ENCODE peak calls at places on chromosomes 4 and X, in four cellular contexts. One of them, this sample, is unnamed.

GRCh38 chrX:115259238-115259875 is 25.5 kb upstream of the LRCH2 start:
- DNase-seq in heart left ventricle: no peak
- DNase-seq in T-helper 17 cell: no peak
- DNase-seq in tibial artery: no peak
- DNase-seq in this sample: no peak

GRCh38 chr4:110589297-110589696 is 33.6 kb downstream of the PITX2 start:
- DNase-seq in heart left ventricle: no peak
- DNase-seq in T-helper 17 cell: no peak
- DNase-seq in tibial artery: no peak
- DNase-seq in this sample: no peak

GRCh38 chr4:48093949-48094550 is 40.0 kb downstream of the TXK start:
- DNase-seq in heart left ventricle: no peak
- DNase-seq in T-helper 17 cell: no peak
- DNase-seq in tibial artery: no peak
- DNase-seq in this sample: no peak

GRCh38 chr4:6354119-6354518 is 84.5 kb downstream of the WFS1 start:
- DNase-seq in heart left ventricle: no peak
- DNase-seq in T-helper 17 cell: no peak
- DNase-seq in tibial artery: no peak
- DNase-seq in this sample: no peak

GRCh38 chrX:13581554-13581953 is 12.2 kb downstream of the EGFL6 start:
- DNase-seq in heart left ventricle: no peak
- DNase-seq in T-helper 17 cell: no peak
- DNase-seq in tibial artery: no peak
- DNase-seq in this sample: no peak

GRCh38 chr4:38188136-38188535 is 227.9 kb downstream of the PTTG2 start:
- DNase-seq in heart left ventricle: no peak
- DNase-seq in T-helper 17 cell: no peak
- DNase-seq in tibial artery: no peak
- DNase-seq in this sample: no peak

GRCh38 chr4:173516621-173517612 is 13.1 kb downstream of the HAND2 start:
- DNase-seq in heart left ventricle: no peak
- DNase-seq in T-helper 17 cell: no peak
- DNase-seq in tibial artery: peak; percentile 68
- DNase-seq in this sample: no peak

GRCh38 chr4:56410247-56410646 is 23.0 kb upstream of the AASDH start:
- DNase-seq in heart left ventricle: no peak
- DNase-seq in T-helper 17 cell: no peak
- DNase-seq in tibial artery: no peak
- DNase-seq in this sample: peak; percentile 4

GRCh38 chrX:145881175-145881867 is 63.7 kb downstream of the SLITRK2 start:
- DNase-seq in heart left ventricle: no peak
- DNase-seq in T-helper 17 cell: no peak
- DNase-seq in tibial artery: no peak
- DNase-seq in this sample: no peak

GRCh38 chrX:17559728-17560379 is 177.4 kb upstream of the SCML1 start:
- DNase-seq in heart left ventricle: no peak
- DNase-seq in T-helper 17 cell: no peak
- DNase-seq in tibial artery: peak; percentile 66
- DNase-seq in this sample: peak; percentile 55

GRCh38 chrX:45845142-45845541 is 644.5 kb upstream of the DIPK2B start:
- DNase-seq in heart left ventricle: no peak
- DNase-seq in T-helper 17 cell: no peak
- DNase-seq in tibial artery: no peak
- DNase-seq in this sample: no peak

GRCh38 chrX:133561251-133561650 is 146.0 kb upstream of the GPC4 start:
- DNase-seq in heart left ventricle: no peak
- DNase-seq in T-helper 17 cell: no peak
- DNase-seq in tibial artery: no peak
- DNase-seq in this sample: no peak

GRCh38 chr4:23697001-23697528 is 192.8 kb downstream of the PPARGC1A start:
- DNase-seq in heart left ventricle: no peak
- DNase-seq in T-helper 17 cell: no peak
- DNase-seq in tibial artery: no peak
- DNase-seq in this sample: no peak

GRCh38 chr4:15425520-15425919 is 2.3 kb upstream of the C1QTNF7 start:
- DNase-seq in heart left ventricle: no peak
- DNase-seq in T-helper 17 cell: no peak
- DNase-seq in tibial artery: no peak
- DNase-seq in this sample: no peak

GRCh38 chrX:40471965-40472648 is 108.7 kb upstream of the ATP6AP2 start:
- DNase-seq in heart left ventricle: no peak
- DNase-seq in T-helper 17 cell: no peak
- DNase-seq in tibial artery: no peak
- DNase-seq in this sample: no peak

GRCh38 chrX:100895365-100896075 is 21.4 kb upstream of the NOX1 start:
- DNase-seq in heart left ventricle: no peak
- DNase-seq in T-helper 17 cell: no peak
- DNase-seq in tibial artery: no peak
- DNase-seq in this sample: no peak

GRCh38 chrX:49190783-49191032 is 4.5 kb upstream of the PRICKLE3 start:
- DNase-seq in heart left ventricle: no peak
- DNase-seq in T-helper 17 cell: no peak
- DNase-seq in tibial artery: no peak
- DNase-seq in this sample: no peak

GRCh38 chrX:106246511-106246910 is 78.4 kb downstream of the PWWP3B start:
- DNase-seq in heart left ventricle: no peak
- DNase-seq in T-helper 17 cell: no peak
- DNase-seq in tibial artery: no peak
- DNase-seq in this sample: no peak

GRCh38 chr4:35087216-35087615 is 1157.1 kb downstream of the ARAP2 start:
- DNase-seq in heart left ventricle: no peak
- DNase-seq in T-helper 17 cell: no peak
- DNase-seq in tibial artery: no peak
- DNase-seq in this sample: no peak

GRCh38 chr4:10259976-10260375 is 143.4 kb upstream of the WDR1 start:
- DNase-seq in heart left ventricle: no peak
- DNase-seq in T-helper 17 cell: no peak
- DNase-seq in tibial artery: no peak
- DNase-seq in this sample: no peak

DNA sequence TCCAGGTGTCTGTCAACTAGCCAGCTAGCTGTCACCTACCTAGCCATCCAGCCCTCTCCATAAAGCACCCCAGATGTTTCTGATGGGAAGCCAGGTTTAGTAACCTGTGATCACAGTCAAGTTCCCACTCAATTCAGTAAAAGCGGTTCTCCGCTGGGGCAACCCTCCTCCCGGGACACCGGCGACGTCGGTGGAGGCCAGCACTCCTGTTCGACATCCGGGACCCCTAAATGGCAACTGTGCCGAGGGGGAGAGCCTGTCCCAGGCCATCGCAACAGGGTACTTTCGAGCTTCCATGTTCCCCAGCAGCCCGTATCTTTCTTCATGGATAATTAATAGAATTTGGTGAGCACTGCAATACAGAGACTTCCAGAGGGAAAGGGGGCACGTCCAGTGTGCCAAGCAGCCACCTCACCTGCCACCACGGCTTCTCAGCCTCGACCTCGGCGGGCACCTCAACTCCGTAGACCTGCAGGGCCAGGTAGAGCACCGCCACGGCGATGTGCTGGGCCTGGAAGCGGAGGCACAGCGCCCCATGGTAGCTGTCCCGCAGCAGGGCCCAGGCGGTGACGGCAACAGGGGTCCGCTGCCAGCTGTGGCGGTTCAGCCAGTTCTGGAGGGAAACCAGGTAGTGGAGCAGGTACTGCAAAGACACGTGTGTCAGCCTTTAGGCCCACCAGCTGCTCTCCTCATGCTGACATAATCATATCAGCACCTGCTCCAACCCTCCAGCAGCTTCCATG is 6.7 kb downstream of the CCNQ start:
- DNase-seq in heart left ventricle: no peak
- DNase-seq in T-helper 17 cell: no peak
- DNase-seq in tibial artery: no peak
- DNase-seq in this sample: no peak
- H3K9me3 ChIP-seq in heart left ventricle: no peaks in the 10 kb centered on the region
- H3K9me3 ChIP-seq in T-helper 17 cell: no peaks in the 10 kb centered on the region
- H3K9me3 ChIP-seq in tibial artery: peaks cover 2% of the 10 kb centered on the region
- H3K9me3 ChIP-seq in this sample: no peaks in the 10 kb centered on the region

GRCh38 chr4:19521151-19521550 is 730.6 kb upstream of the SLIT2 start:
- DNase-seq in heart left ventricle: no peak
- DNase-seq in T-helper 17 cell: no peak
- DNase-seq in tibial artery: no peak
- DNase-seq in this sample: no peak
- H3K9me3 ChIP-seq in heart left ventricle: no peaks in the 10 kb centered on the region
- H3K9me3 ChIP-seq in T-helper 17 cell: no peaks in the 10 kb centered on the region
- H3K9me3 ChIP-seq in tibial artery: no peaks in the 10 kb centered on the region
- H3K9me3 ChIP-seq in this sample: no peaks in the 10 kb centered on the region

GRCh38 chrX:70087857-70088256 is 25.6 kb downstream of the OTUD6A start:
- DNase-seq in heart left ventricle: no peak
- DNase-seq in T-helper 17 cell: no peak
- DNase-seq in tibial artery: no peak
- DNase-seq in this sample: no peak
- H3K9me3 ChIP-seq in heart left ventricle: no peaks in the 10 kb centered on the region
- H3K9me3 ChIP-seq in T-helper 17 cell: no peaks in the 10 kb centered on the region
- H3K9me3 ChIP-seq in tibial artery: no peaks in the 10 kb centered on the region
- H3K9me3 ChIP-seq in this sample: no peaks in the 10 kb centered on the region

GRCh38 chr4:422587-422986 is 76.4 kb downstream of the ZNF721 start:
- DNase-seq in heart left ventricle: no peak
- DNase-seq in T-helper 17 cell: no peak
- DNase-seq in tibial artery: no peak
- DNase-seq in this sample: no peak
- H3K9me3 ChIP-seq in heart left ventricle: peaks cover 100% of the 10 kb centered on the region
- H3K9me3 ChIP-seq in T-helper 17 cell: peaks cover 39% of the 10 kb centered on the region
- H3K9me3 ChIP-seq in tibial artery: peaks cover 89% of the 10 kb centered on the region
- H3K9me3 ChIP-seq in this sample: peaks cover 49% of the 10 kb centered on the region

GRCh38 chr4:55029838-55030503 is 95.4 kb downstream of the KDR start:
- DNase-seq in heart left ventricle: peak; percentile 39
- DNase-seq in T-helper 17 cell: no peak
- DNase-seq in tibial artery: no peak
- DNase-seq in this sample: no peak

GRCh38 chr4:55029321-55029720 is 96.1 kb downstream of the KDR start:
- DNase-seq in heart left ventricle: no peak
- DNase-seq in T-helper 17 cell: no peak
- DNase-seq in tibial artery: no peak
- DNase-seq in this sample: no peak

GRCh38 chr4:55031158-55031557 is 94.2 kb downstream of the KDR start:
- DNase-seq in heart left ventricle: no peak
- DNase-seq in T-helper 17 cell: no peak
- DNase-seq in tibial artery: no peak
- DNase-seq in this sample: no peak

GRCh38 chr4:55032179-55032578 is 93.2 kb downstream of the KDR start:
- DNase-seq in heart left ventricle: peak; percentile 48
- DNase-seq in T-helper 17 cell: no peak
- DNase-seq in tibial artery: no peak
- DNase-seq in this sample: no peak

GRCh38 chr4:55030606-55031005 is 94.8 kb downstream of the KDR start:
- DNase-seq in heart left ventricle: no peak
- DNase-seq in T-helper 17 cell: no peak
- DNase-seq in tibial artery: no peak
- DNase-seq in this sample: no peak
- H3K9me3 ChIP-seq in heart left ventricle: no peaks in the 10 kb centered on the region
- H3K9me3 ChIP-seq in T-helper 17 cell: no peaks in the 10 kb centered on the region
- H3K9me3 ChIP-seq in tibial artery: no peaks in the 10 kb centered on the region
- H3K9me3 ChIP-seq in this sample: no peaks in the 10 kb centered on the region

DNA sequence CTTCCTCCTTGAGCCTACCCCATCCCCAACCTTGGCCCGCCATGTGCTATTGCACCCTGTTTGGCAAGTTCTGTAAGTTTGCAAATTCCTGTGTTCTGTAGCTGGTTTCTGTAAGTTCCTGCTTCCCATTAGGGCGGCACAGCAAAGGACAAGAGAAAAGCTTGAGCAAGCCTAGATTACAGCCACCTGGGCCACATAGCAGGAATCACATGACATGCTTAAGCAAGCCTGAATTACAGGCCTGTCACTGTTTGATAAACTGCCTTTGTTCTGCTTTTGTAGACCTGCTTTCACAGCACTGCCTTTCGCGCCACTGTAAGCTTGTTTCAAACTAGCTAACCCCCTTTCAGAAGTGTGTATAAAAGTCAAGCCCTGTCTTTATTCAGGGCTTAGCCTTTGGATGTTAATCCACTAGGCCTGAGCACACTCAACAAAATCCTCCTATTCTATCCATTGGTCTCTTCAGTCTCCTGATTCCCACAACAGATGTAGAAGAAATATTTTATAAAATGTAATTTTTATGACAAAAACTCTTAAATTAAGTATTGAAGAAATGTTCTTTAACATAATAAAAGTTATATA is 906.8 kb upstream of the NDST4 start:
- DNase-seq in heart left ventricle: no peak
- DNase-seq in T-helper 17 cell: no peak
- DNase-seq in tibial artery: no peak
- DNase-seq in this sample: no peak
- H3K9me3 ChIP-seq in heart left ventricle: peaks cover 39% of the 10 kb centered on the region
- H3K9me3 ChIP-seq in T-helper 17 cell: peaks cover 4% of the 10 kb centered on the region
- H3K9me3 ChIP-seq in tibial artery: peaks cover 21% of the 10 kb centered on the region
- H3K9me3 ChIP-seq in this sample: no peaks in the 10 kb centered on the region

GRCh38 chr4:17985832-17986231 is 35.7 kb downstream of the LCORL start:
- DNase-seq in heart left ventricle: no peak
- DNase-seq in T-helper 17 cell: no peak
- DNase-seq in tibial artery: no peak
- DNase-seq in this sample: no peak
- H3K9me3 ChIP-seq in heart left ventricle: no peaks in the 10 kb centered on the region
- H3K9me3 ChIP-seq in T-helper 17 cell: peaks cover 8% of the 10 kb centered on the region
- H3K9me3 ChIP-seq in tibial artery: no peaks in the 10 kb centered on the region
- H3K9me3 ChIP-seq in this sample: no peaks in the 10 kb centered on the region

DNA sequence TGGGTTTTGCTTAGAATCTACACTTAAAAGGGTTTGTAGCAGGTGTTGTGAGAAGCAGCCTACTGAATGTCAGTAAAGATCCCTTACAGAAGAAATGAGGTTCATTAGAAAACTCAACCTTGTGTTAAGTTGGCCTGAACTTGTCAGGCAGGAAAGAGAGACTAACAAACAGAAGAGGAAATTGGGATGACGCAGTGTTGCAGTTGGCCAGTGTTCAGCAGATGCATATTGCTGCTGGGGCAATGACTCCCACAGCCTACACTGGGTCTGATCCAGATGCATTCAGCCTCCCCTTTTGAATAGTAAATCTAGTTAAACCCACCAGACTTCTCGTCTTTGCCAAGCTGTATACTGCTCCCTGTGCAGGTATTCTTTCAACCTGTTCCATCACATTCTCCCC is 409.4 kb downstream of the UBE2NL start:
- DNase-seq in heart left ventricle: no peak
- DNase-seq in T-helper 17 cell: no peak
- DNase-seq in tibial artery: no peak
- DNase-seq in this sample: no peak
- H3K9me3 ChIP-seq in heart left ventricle: peaks cover 10% of the 10 kb centered on the region
- H3K9me3 ChIP-seq in T-helper 17 cell: no peaks in the 10 kb centered on the region
- H3K9me3 ChIP-seq in tibial artery: peaks cover 4% of the 10 kb centered on the region
- H3K9me3 ChIP-seq in this sample: no peaks in the 10 kb centered on the region